ENCODE peak calls at places on chromosome 1, in ten cellular contexts. D, B, N, Y, H, T, U, F, R and Z are unnamed samples.

GRCh38 chr1:147804942-147805723 is 44.7 kb upstream of the GJA5 start:
- DNase-seq in D (no peak), B (no peak), N (no peak), Y (no peak), H (no peak), T (no peak), U (no peak), F (no peak), R (no peak), Z (no peak)

GRCh38 chr1:72892461-72892860 is 610.1 kb upstream of the NEGR1 start:
- DNase-seq in D (no peak), B (no peak), N (no peak), Y (no peak), H (no peak), T (no peak), U (no peak), F (no peak), R (no peak), Z (peak; percentile 89)

GRCh38 chr1:236677641-236678235 is 8.6 kb upstream of the ACTN2 start:
- DNase-seq in D (no peak), B (no peak), N (no peak), Y (peak; percentile 47), H (no peak), T (no peak), U (no peak), F (no peak), R (no peak), Z (peak; percentile 18)

GRCh38 chr1:202283379-202283844 is 58.3 kb downstream of the UBE2T start:
- DNase-seq in D (peak; percentile 50), B (peak; percentile 67), N (no peak), Y (peak; percentile 97), H (no peak), T (peak; percentile 98), U (no peak), F (peak; percentile 78), R (no peak), Z (peak; percentile 67)

GRCh38 chr1:115641762-115642167 is at the start of gene VANGL1:
- DNase-seq in D (peak; percentile 77), B (no peak), N (no peak), Y (peak; percentile 68), H (no peak), T (peak; percentile 73), U (no peak), F (peak; percentile 39), R (peak; percentile 27), Z (peak; percentile 70)

GRCh38 chr1:111963985-111964738 is 25.3 kb downstream of the KCND3 start:
- DNase-seq in D (no peak), B (no peak), N (no peak), Y (no peak), H (no peak), T (no peak), U (no peak), F (peak; percentile 11), R (no peak), Z (no peak)

GRCh38 chr1:57411262-57411661 is 12.6 kb downstream of the DAB1 start:
- DNase-seq in D (no peak), B (peak; percentile 37), N (no peak), Y (peak; percentile 93), H (no peak), T (peak; percentile 49), U (no peak), F (no peak), R (no peak), Z (peak; percentile 23)

GRCh38 chr1:160911441-160911840 is 26.5 kb upstream of the ITLN1 start:
- DNase-seq in D (no peak), B (no peak), N (no peak), Y (no peak), H (no peak), T (no peak), U (no peak), F (no peak), R (no peak), Z (no peak)

GRCh38 chr1:180057883-180058396 is 96.7 kb upstream of the QSOX1 start:
- DNase-seq in D (no peak), B (no peak), N (no peak), Y (no peak), H (no peak), T (peak; percentile 33), U (no peak), F (no peak), R (no peak), Z (no peak)

GRCh38 chr1:56291374-56291841 is 288.0 kb downstream of the PLPP3 start:
- DNase-seq in D (no peak), B (no peak), N (no peak), Y (no peak), H (no peak), T (no peak), U (no peak), F (no peak), R (no peak), Z (no peak)

GRCh38 chr1:22277662-22278061 is 134.8 kb upstream of the WNT4 start:
- DNase-seq in D (no peak), B (no peak), N (no peak), Y (no peak), H (no peak), T (no peak), U (no peak), F (no peak), R (no peak), Z (no peak)

GRCh38 chr1:24966724-24967346 is 36.8 kb upstream of the RUNX3 start:
- DNase-seq in D (no peak), B (no peak), N (no peak), Y (peak; percentile 94), H (no peak), T (no peak), U (peak; percentile 63), F (no peak), R (no peak), Z (peak; percentile 77)